ENCODE peak calls at places on chromosomes 12 and 14, in four cellular contexts. D, H, T and O are unnamed samples.

GRCh38 chr14:87430810-87431209 is 562.2 kb downstream of the GALC start:
- DNase-seq in H (no peak), T (no peak), D (no peak), O (no peak)

GRCh38 chr12:100793182-100793581 is 1.4 kb upstream of the ANO4 start:
- DNase-seq in H (no peak), T (no peak), D (no peak), O (no peak)

GRCh38 chr12:9943244-9943643 is 11.1 kb upstream of the CLEC2A start:
- DNase-seq in H (no peak), T (peak; percentile 77), D (no peak), O (no peak)

GRCh38 chr12:5262450-5262849 is 169.5 kb upstream of the NTF3 start:
- DNase-seq in H (no peak), D (no peak), T (no peak), O (no peak)

GRCh38 chr14:104206281-104206904 is 68.0 kb downstream of the KIF26A start:
- DNase-seq in D (no peak), H (no peak), T (peak; percentile 78), O (no peak)

GRCh38 chr12:25701290-25701689 is 148.2 kb upstream of the LMNTD1 start:
- DNase-seq in H (no peak), T (no peak), D (no peak), O (no peak)

GRCh38 chr14:91931478-91932088 is 15.9 kb downstream of the FBLN5 start:
- DNase-seq in T (no peak), H (no peak), D (no peak), O (no peak)

GRCh38 chr14:22417914-22418313 is 171.1 kb downstream of the DAD1 start:
- DNase-seq in D (no peak), T (no peak), H (no peak), O (no peak)

GRCh38 chr12:100024974-100025555 is 40.3 kb upstream of the ANKS1B start:
- DNase-seq in H (no peak), D (no peak), T (no peak), O (no peak)

GRCh38 chr12:5022465-5023061 is 21.1 kb upstream of the KCNA5 start:
- DNase-seq in T (peak; percentile 82), D (no peak), H (peak; percentile 60), O (no peak)

GRCh38 chr12:43805149-43805856 is 814 bp downstream of the TWF1 start:
- DNase-seq in H (no peak), T (no peak), D (no peak), O (no peak)

GRCh38 chr12:24738436-24738835 is 210.5 kb downstream of the BCAT1 start:
- DNase-seq in H (no peak), D (no peak), T (no peak), O (no peak)

GRCh38 chr12:66550626-66551025 is 128.2 kb downstream of the GRIP1 start:
- DNase-seq in H (no peak), D (no peak), T (no peak), O (no peak)

GRCh38 chr14:104967414-104968152 is 10.6 kb downstream of the AHNAK2 start:
- DNase-seq in D (no peak), H (peak; percentile 71), T (peak; percentile 89), O (peak; percentile 82)

GRCh38 chr14:91912035-91912434 is 35.5 kb downstream of the FBLN5 start:
- DNase-seq in D (no peak), T (no peak), H (no peak), O (no peak)

GRCh38 chr12:120500577-120500976 is 4.7 kb downstream of the DYNLL1 start:
- DNase-seq in T (no peak), H (no peak), D (no peak), O (no peak)

GRCh38 chr12:104478396-104479140 is 21.8 kb downstream of the CHST11 start:
- DNase-seq in H (no peak), T (no peak), D (no peak), O (no peak)

GRCh38 chr14:102928412-102929348 is 6.2 kb downstream of the AMN start:
- DNase-seq in T (peak; percentile 91), H (peak; percentile 76), D (peak; percentile 83), O (peak; percentile 90)

GRCh38 chr14:101824339-101824727 is 62.8 kb downstream of the PPP2R5C start:
- DNase-seq in H (no peak), D (no peak), T (no peak), O (no peak)

GRCh38 chr12:50074936-50075807 is 10.0 kb upstream of the SMARCD1 start:
- DNase-seq in D (peak; percentile 71), T (peak; percentile 94), H (peak; percentile 86), O (peak; percentile 88)

GRCh38 chr12:128069359-128069997 is 197.5 kb upstream of the TMEM132C start:
- DNase-seq in D (no peak), H (peak; percentile 10), T (no peak), O (no peak)

GRCh38 chr12:42484996-42485395 is 104.5 kb downstream of the PRICKLE1 start:
- DNase-seq in T (no peak), H (no peak), D (no peak), O (no peak)

GRCh38 chr12:2283910-2284309 is 231.1 kb downstream of the CACNA1C start:
- DNase-seq in D (no peak), H (no peak), T (no peak), O (no peak)

GRCh38 chr12:2284857-2285256 is 232.1 kb downstream of the CACNA1C start:
- DNase-seq in D (no peak), H (peak; percentile 63), T (no peak), O (peak; percentile 92)

GRCh38 chr12:2284321-2284813 is 231.6 kb downstream of the CACNA1C start:
- DNase-seq in D (no peak), H (no peak), T (no peak), O (no peak)

GRCh38 chr12:2282321-2282720 is 229.5 kb downstream of the CACNA1C start:
- DNase-seq in D (no peak), H (peak; percentile 27), T (no peak), O (no peak)

GRCh38 chr12:2283480-2283879 is 230.7 kb downstream of the CACNA1C start:
- DNase-seq in D (no peak), H (no peak), T (no peak), O (no peak)
- H3K27ac ChIP-seq in D (no peak overlapping the region), H (peak overlapping the region; percentile 11), T (peak overlapping the region; percentile 56), O (no peak overlapping the region)

DNA sequence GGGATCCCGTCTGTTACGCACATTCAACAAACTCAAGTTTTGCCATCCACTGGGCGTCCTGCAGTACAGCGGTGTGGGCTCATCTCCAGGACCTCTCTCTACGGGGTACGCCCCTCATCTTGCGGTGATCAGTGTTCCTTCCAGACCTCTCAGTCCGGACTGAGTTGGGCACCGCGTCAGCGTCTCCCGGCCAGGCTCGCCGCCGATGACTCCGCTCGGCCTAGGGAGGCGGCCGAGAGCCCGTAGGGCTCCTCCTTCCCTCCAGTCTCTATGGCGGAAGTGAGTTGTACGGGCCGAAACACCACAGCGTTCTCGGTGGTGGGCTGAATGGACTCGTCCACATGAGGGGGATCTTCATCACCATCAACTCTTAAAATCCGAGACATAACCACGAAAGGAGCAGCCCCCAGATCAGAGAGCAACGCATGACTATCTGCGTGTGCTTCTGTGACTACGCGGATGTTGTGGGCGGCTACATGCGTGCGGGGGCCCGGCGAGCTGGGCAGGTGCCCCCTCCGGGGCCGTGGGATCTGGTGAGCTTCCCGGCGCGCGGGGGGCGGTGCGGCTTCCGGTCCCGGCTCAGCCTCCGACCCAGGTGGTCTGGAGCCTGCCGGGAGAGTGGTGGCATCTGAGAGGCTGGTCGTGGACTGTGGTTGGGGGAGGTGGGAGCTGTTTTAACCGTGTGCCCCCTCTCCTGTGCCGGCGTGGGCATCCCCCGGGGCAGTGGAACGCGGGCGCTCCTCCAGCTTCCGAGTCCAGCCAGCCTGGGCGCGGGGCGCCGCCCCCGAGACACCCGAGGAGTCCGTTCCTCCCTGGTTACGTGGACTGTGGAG is at the start of gene ATG101:
- DNase-seq in D (peak; percentile 87), T (peak; percentile 97), H (peak; percentile 93), O (peak; percentile 95)
- H3K4me1 ChIP-seq in D (peaks cover 20% of the 10 kb centered on the region), T (peaks cover 45% of the 10 kb centered on the region), H (peaks cover 23% of the 10 kb centered on the region), O (peaks cover 4% of the 10 kb centered on the region)

DNA sequence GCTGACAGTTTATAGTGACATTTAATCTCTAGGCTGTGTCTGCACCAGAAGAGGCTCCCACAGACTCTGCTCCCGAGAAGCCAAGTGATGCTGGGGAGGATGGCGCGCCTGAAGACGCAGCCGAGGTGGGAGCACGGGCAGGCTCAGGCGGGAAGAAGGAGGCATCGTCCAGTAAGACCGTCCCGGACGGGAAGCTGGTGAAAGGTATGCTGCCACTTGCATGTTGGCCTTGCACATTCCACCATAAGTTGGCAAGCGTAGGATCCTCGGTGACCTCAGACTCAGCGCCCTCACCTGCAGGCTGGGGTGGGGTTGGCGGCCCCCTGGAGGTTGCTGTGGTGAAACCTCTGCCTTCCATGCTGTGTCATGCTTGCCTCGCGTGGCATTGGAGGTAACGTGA is 45.6 kb downstream of the SFSWAP start:
- DNase-seq in H (no peak), D (no peak), T (no peak), O (no peak)
- H3K4me3 ChIP-seq in H (no peak overlapping the region), D (no peak overlapping the region), T (no peak overlapping the region), O (no peak overlapping the region)

GRCh38 chr12:7175493-7175892 is 14.0 kb upstream of the PEX5 start:
- DNase-seq in T (no peak), D (peak; percentile 50), H (no peak), O (no peak)
- H3K27ac ChIP-seq in T (no peak overlapping the region), D (no peak overlapping the region), H (no peak overlapping the region), O (no peak overlapping the region)

GRCh38 chr14:59347915-59348314 is 117.3 kb downstream of the GPR135 start:
- DNase-seq in D (no peak), T (no peak), H (no peak), O (no peak)

GRCh38 chr14:59347511-59347900 is 117.7 kb downstream of the GPR135 start:
- DNase-seq in D (no peak), T (no peak), H (no peak), O (no peak)

GRCh38 chr14:59344711-59345455 is 120.3 kb downstream of the GPR135 start:
- DNase-seq in D (no peak), H (no peak), T (no peak), O (no peak)

GRCh38 chr14:59346796-59347510 is 118.2 kb downstream of the GPR135 start:
- DNase-seq in T (no peak), D (no peak), H (no peak), O (no peak)

GRCh38 chr14:59346329-59346728 is 118.9 kb downstream of the GPR135 start:
- DNase-seq in T (no peak), H (no peak), D (no peak), O (no peak)
- H3K4me1 ChIP-seq in T (peaks cover 10% of the 10 kb centered on the region), H (peaks cover 58% of the 10 kb centered on the region), D (peaks cover 34% of the 10 kb centered on the region), O (peaks cover 2% of the 10 kb centered on the region)

DNA sequence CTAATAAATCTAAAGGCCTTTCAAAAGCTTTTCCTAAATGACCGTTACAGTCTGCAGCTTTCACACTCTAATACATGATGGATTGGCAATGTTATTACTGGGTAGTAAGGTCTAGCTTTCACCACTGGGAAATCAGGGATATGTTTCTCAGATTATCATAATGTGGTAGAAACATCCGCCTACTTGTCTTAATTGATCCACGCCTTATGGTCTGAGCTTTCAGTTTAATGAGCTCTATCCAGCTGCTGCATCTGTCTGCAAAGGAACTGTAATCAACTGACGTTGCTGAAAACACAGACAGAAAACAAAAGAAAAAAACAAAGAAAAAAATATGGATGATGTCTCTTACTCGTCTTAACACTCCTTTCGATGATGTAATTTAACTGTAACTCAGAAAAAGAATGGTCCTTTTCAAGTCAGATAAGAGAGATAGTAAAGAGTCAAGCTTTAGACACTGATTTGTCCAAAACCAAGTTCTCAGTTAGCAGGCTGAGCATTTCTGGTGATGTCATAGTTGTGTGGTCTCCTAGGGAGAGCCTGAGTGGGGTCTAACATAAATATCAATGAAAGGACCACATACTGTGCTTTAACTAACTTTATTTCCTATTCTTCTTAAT is 85.9 kb downstream of the C2CD5 start:
- DNase-seq in H (no peak), D (no peak), T (no peak), O (no peak)
- H3K4me3 ChIP-seq in H (no peak overlapping the region), D (no peak overlapping the region), T (no peak overlapping the region), O (no peak overlapping the region)

GRCh38 chr14:67411375-67411774 is 590 bp downstream of the PLEK2 start:
- DNase-seq in T (no peak), D (no peak), H (no peak), O (no peak)
- H3K27ac ChIP-seq in T (no peak overlapping the region), D (no peak overlapping the region), H (peak overlapping the region; percentile 73), O (no peak overlapping the region)

GRCh38 chr12:15719230-15719629 is 70.0 kb downstream of the EPS8 start:
- DNase-seq in D (no peak), T (no peak), H (no peak), O (no peak)
- H3K4me1 ChIP-seq in D (peaks cover 29% of the 10 kb centered on the region), T (peaks cover 18% of the 10 kb centered on the region), H (peaks cover 36% of the 10 kb centered on the region), O (no peaks in the 10 kb centered on the region)